ENCODE peak calls at places on chromosomes 2 and 18, in nine cellular contexts. One of them, this sample, is unnamed.

GRCh38 chr2:187544371-187545080 is 9.7 kb downstream of the TFPI start:
- DNase-seq in GM12878: no peak
- DNase-seq in HCT116: peak; percentile 59
- DNase-seq in GM23338: no peak
- DNase-seq in A549: no peak
- DNase-seq in Panc1: no peak
- DNase-seq in K562: no peak
- DNase-seq in HepG2: no peak
- DNase-seq in SK-N-SH: no peak
- DNase-seq in this sample: no peak

GRCh38 chr18:8721716-8722115 is 16.4 kb downstream of the MTCL1 start:
- DNase-seq in GM12878: no peak
- DNase-seq in HCT116: peak; percentile 48
- DNase-seq in GM23338: peak; percentile 42
- DNase-seq in A549: no peak
- DNase-seq in Panc1: no peak
- DNase-seq in K562: no peak
- DNase-seq in HepG2: peak; percentile 41
- DNase-seq in SK-N-SH: no peak
- DNase-seq in this sample: no peak

GRCh38 chr2:202161106-202161836 is 77.1 kb downstream of the SUMO1 start:
- DNase-seq in GM12878: no peak
- DNase-seq in HCT116: no peak
- DNase-seq in GM23338: no peak
- DNase-seq in A549: no peak
- DNase-seq in Panc1: no peak
- DNase-seq in K562: no peak
- DNase-seq in HepG2: no peak
- DNase-seq in SK-N-SH: no peak
- DNase-seq in this sample: no peak

GRCh38 chr2:150292192-150292591 is 195.3 kb downstream of the RND3 start:
- DNase-seq in GM12878: no peak
- DNase-seq in HCT116: no peak
- DNase-seq in GM23338: no peak
- DNase-seq in A549: no peak
- DNase-seq in Panc1: no peak
- DNase-seq in K562: no peak
- DNase-seq in HepG2: no peak
- DNase-seq in SK-N-SH: no peak
- DNase-seq in this sample: no peak

GRCh38 chr18:25805323-25805722 is 285.1 kb downstream of the SS18 start:
- DNase-seq in GM12878: no peak
- DNase-seq in HCT116: no peak
- DNase-seq in GM23338: no peak
- DNase-seq in A549: no peak
- DNase-seq in Panc1: no peak
- DNase-seq in K562: no peak
- DNase-seq in HepG2: no peak
- DNase-seq in SK-N-SH: no peak
- DNase-seq in this sample: no peak

GRCh38 chr2:205929445-205930027 is 156.4 kb downstream of the INO80D start:
- DNase-seq in GM12878: no peak
- DNase-seq in HCT116: no peak
- DNase-seq in GM23338: no peak
- DNase-seq in A549: no peak
- DNase-seq in Panc1: no peak
- DNase-seq in K562: no peak
- DNase-seq in HepG2: peak; percentile 74
- DNase-seq in SK-N-SH: no peak
- DNase-seq in this sample: no peak

GRCh38 chr2:134722728-134723127 is 3.9 kb upstream of the TMEM163 start:
- DNase-seq in GM12878: no peak
- DNase-seq in HCT116: no peak
- DNase-seq in GM23338: peak; percentile 67
- DNase-seq in A549: no peak
- DNase-seq in Panc1: no peak
- DNase-seq in K562: no peak
- DNase-seq in HepG2: no peak
- DNase-seq in SK-N-SH: peak; percentile 36
- DNase-seq in this sample: no peak

GRCh38 chr2:10283106-10284062 is 19.3 kb upstream of the HPCAL1 start:
- DNase-seq in GM12878: no peak
- DNase-seq in HCT116: peak; percentile 88
- DNase-seq in GM23338: no peak
- DNase-seq in A549: peak; percentile 98
- DNase-seq in Panc1: peak; percentile 86
- DNase-seq in K562: peak; percentile 82
- DNase-seq in HepG2: peak; percentile 45
- DNase-seq in SK-N-SH: peak; percentile 49
- DNase-seq in this sample: peak; percentile 85

GRCh38 chr2:186592137-186592875 is 2.5 kb downstream of the ITGAV start:
- DNase-seq in GM12878: no peak
- DNase-seq in HCT116: no peak
- DNase-seq in GM23338: no peak
- DNase-seq in A549: no peak
- DNase-seq in Panc1: no peak
- DNase-seq in K562: no peak
- DNase-seq in HepG2: no peak
- DNase-seq in SK-N-SH: no peak
- DNase-seq in this sample: no peak

GRCh38 chr2:241545523-241546473 is 12.7 kb upstream of the BOK start:
- DNase-seq in GM12878: no peak
- DNase-seq in HCT116: no peak
- DNase-seq in GM23338: no peak
- DNase-seq in A549: no peak
- DNase-seq in Panc1: no peak
- DNase-seq in K562: no peak
- DNase-seq in HepG2: no peak
- DNase-seq in SK-N-SH: no peak
- DNase-seq in this sample: no peak

GRCh38 chr2:67479256-67479655 is 82.1 kb downstream of the ETAA1 start:
- DNase-seq in GM12878: no peak
- DNase-seq in HCT116: no peak
- DNase-seq in GM23338: no peak
- DNase-seq in A549: no peak
- DNase-seq in Panc1: no peak
- DNase-seq in K562: no peak
- DNase-seq in HepG2: no peak
- DNase-seq in SK-N-SH: no peak
- DNase-seq in this sample: no peak

GRCh38 chr18:59022167-59022945 is 117.3 kb upstream of the SEC11C start:
- DNase-seq in GM12878: no peak
- DNase-seq in HCT116: no peak
- DNase-seq in GM23338: no peak
- DNase-seq in A549: no peak
- DNase-seq in Panc1: no peak
- DNase-seq in K562: no peak
- DNase-seq in HepG2: no peak
- DNase-seq in SK-N-SH: peak; percentile 72
- DNase-seq in this sample: no peak

GRCh38 chr2:111617299-111617803 is 266.6 kb downstream of the ANAPC1 start:
- DNase-seq in GM12878: no peak
- DNase-seq in HCT116: peak; percentile 40
- DNase-seq in GM23338: no peak
- DNase-seq in A549: no peak
- DNase-seq in Panc1: no peak
- DNase-seq in K562: no peak
- DNase-seq in HepG2: peak; percentile 85
- DNase-seq in SK-N-SH: no peak
- DNase-seq in this sample: no peak
- H3K27ac ChIP-seq in GM12878: no peak overlapping the region
- H3K27ac ChIP-seq in HCT116: peak overlapping the region; percentile 39
- H3K27ac ChIP-seq in GM23338: no peak overlapping the region
- H3K27ac ChIP-seq in A549: peak overlapping the region; percentile 71
- H3K27ac ChIP-seq in Panc1: peak overlapping the region; percentile 5
- H3K27ac ChIP-seq in K562: no peak overlapping the region
- H3K27ac ChIP-seq in HepG2: peak overlapping the region; percentile 56
- H3K27ac ChIP-seq in SK-N-SH: no peak overlapping the region
- H3K27ac ChIP-seq in this sample: peak overlapping the region; percentile 73

GRCh38 chr18:48734460-48734859 is 195.6 kb downstream of the CTIF start:
- DNase-seq in GM12878: no peak
- DNase-seq in HCT116: no peak
- DNase-seq in GM23338: no peak
- DNase-seq in A549: no peak
- DNase-seq in Panc1: no peak
- DNase-seq in K562: no peak
- DNase-seq in HepG2: no peak
- DNase-seq in SK-N-SH: no peak
- DNase-seq in this sample: no peak

GRCh38 chr18:48736316-48736715 is 197.5 kb downstream of the CTIF start:
- DNase-seq in GM12878: no peak
- DNase-seq in HCT116: no peak
- DNase-seq in GM23338: no peak
- DNase-seq in A549: no peak
- DNase-seq in Panc1: no peak
- DNase-seq in K562: no peak
- DNase-seq in HepG2: no peak
- DNase-seq in SK-N-SH: no peak
- DNase-seq in this sample: no peak

GRCh38 chr18:48735856-48736255 is 197.0 kb downstream of the CTIF start:
- DNase-seq in GM12878: no peak
- DNase-seq in HCT116: no peak
- DNase-seq in GM23338: no peak
- DNase-seq in A549: no peak
- DNase-seq in Panc1: no peak
- DNase-seq in K562: no peak
- DNase-seq in HepG2: no peak
- DNase-seq in SK-N-SH: no peak
- DNase-seq in this sample: no peak

GRCh38 chr18:48733854-48734253 is 195.0 kb downstream of the CTIF start:
- DNase-seq in GM12878: no peak
- DNase-seq in HCT116: no peak
- DNase-seq in GM23338: no peak
- DNase-seq in A549: no peak
- DNase-seq in Panc1: no peak
- DNase-seq in K562: no peak
- DNase-seq in HepG2: no peak
- DNase-seq in SK-N-SH: no peak
- DNase-seq in this sample: no peak

DNA sequence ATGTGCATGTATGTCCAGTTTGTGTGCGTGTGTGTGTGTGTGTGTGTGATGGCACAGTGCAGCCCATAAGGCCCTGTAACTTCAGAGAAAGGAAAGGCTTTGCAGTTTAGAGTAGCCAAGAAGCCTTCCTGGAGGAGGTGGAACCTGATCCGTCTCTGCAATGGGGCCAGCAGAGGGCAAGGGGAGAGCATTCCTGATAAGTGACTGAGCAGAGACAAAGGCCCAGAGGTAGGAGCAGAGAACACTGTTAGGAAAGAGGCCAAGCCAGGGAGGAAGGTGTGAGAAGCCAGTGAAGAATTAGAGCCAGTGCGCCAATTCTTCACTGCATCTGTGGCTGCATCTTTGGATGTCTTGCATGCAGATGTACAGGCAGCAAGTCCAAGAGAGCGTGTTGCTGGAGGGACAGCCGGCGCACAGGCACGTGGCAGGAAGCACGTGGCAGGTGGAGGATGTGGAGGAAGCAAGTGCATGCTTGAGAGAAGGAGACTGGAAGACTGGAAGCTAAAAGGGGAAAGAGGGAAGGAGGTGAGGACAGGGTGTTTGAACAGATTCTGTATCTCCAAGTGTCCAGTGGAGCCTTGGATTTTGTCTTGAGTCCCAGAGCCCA is 196.3 kb downstream of the CTIF start:
- DNase-seq in GM12878: no peak
- DNase-seq in HCT116: no peak
- DNase-seq in GM23338: peak; percentile 49
- DNase-seq in A549: no peak
- DNase-seq in Panc1: no peak
- DNase-seq in K562: peak; percentile 13
- DNase-seq in HepG2: no peak
- DNase-seq in SK-N-SH: no peak
- DNase-seq in this sample: no peak
- TF ChIP-seq CTCF in GM12878: no peak
- TF ChIP-seq CTCF in HCT116: no peak
- TF ChIP-seq CTCF in GM23338: no peak
- TF ChIP-seq CTCF in A549: no peak
- TF ChIP-seq CTCF in Panc1: no peak
- TF ChIP-seq CTCF in K562: no peak
- TF ChIP-seq CTCF in HepG2: no peak
- TF ChIP-seq CTCF in SK-N-SH: no peak
- TF ChIP-seq CTCF in this sample: no peak

GRCh38 chr18:51664236-51664635 is 466.8 kb upstream of the MEX3C start:
- DNase-seq in GM12878: no peak
- DNase-seq in HCT116: no peak
- DNase-seq in GM23338: no peak
- DNase-seq in A549: no peak
- DNase-seq in Panc1: no peak
- DNase-seq in K562: no peak
- DNase-seq in HepG2: no peak
- DNase-seq in SK-N-SH: no peak
- DNase-seq in this sample: no peak

GRCh38 chr18:51666717-51667320 is 469.3 kb upstream of the MEX3C start:
- DNase-seq in GM12878: no peak
- DNase-seq in HCT116: no peak
- DNase-seq in GM23338: peak; percentile 5
- DNase-seq in A549: no peak
- DNase-seq in Panc1: no peak
- DNase-seq in K562: no peak
- DNase-seq in HepG2: no peak
- DNase-seq in SK-N-SH: peak; percentile 58
- DNase-seq in this sample: no peak

GRCh38 chr18:51668632-51669031 is 471.2 kb upstream of the MEX3C start:
- DNase-seq in GM12878: no peak
- DNase-seq in HCT116: no peak
- DNase-seq in GM23338: peak; percentile 12
- DNase-seq in A549: no peak
- DNase-seq in Panc1: no peak
- DNase-seq in K562: no peak
- DNase-seq in HepG2: no peak
- DNase-seq in SK-N-SH: no peak
- DNase-seq in this sample: no peak

DNA sequence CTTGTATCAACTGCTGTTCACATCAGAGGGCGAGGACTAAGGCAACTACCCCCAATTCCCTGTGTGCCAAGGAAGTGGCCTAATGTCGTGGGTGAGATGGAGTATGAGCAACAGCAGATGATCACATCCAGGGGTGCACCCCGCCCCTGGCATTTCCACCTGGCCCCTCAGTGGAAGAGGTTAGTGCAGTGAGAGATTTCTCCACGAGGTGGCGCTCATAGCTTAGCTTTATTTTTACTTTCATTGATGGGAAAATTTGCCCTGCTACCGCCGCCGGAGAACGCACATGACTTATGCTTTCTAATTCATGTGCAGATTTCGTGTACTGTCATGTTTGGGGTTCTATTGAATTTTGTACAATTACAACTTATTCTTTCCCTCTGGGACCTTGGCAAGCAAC is 470.6 kb upstream of the MEX3C start:
- DNase-seq in GM12878: no peak
- DNase-seq in HCT116: peak; percentile 8
- DNase-seq in GM23338: peak; percentile 86
- DNase-seq in A549: peak; percentile 11
- DNase-seq in Panc1: peak; percentile 15
- DNase-seq in K562: peak; percentile 49
- DNase-seq in HepG2: peak; percentile 41
- DNase-seq in SK-N-SH: peak; percentile 65
- DNase-seq in this sample: peak; percentile 21
- TF ChIP-seq REST in GM12878: no peak
- TF ChIP-seq REST in HCT116: no peak
- TF ChIP-seq REST in GM23338: no peak
- TF ChIP-seq REST in A549: no peak
- TF ChIP-seq REST in Panc1: no peak
- TF ChIP-seq REST in K562: no peak
- TF ChIP-seq REST in HepG2: no peak
- TF ChIP-seq REST in SK-N-SH: no peak
- TF ChIP-seq REST in this sample: no peak

GRCh38 chr2:144505245-144505801 is 14.6 kb downstream of the ZEB2 start:
- DNase-seq in GM12878: no peak
- DNase-seq in HCT116: no peak
- DNase-seq in GM23338: no peak
- DNase-seq in A549: no peak
- DNase-seq in Panc1: no peak
- DNase-seq in K562: peak; percentile 25
- DNase-seq in HepG2: no peak
- DNase-seq in SK-N-SH: no peak
- DNase-seq in this sample: no peak
- H3K27ac ChIP-seq in GM12878: no peak overlapping the region
- H3K27ac ChIP-seq in HCT116: no peak overlapping the region
- H3K27ac ChIP-seq in GM23338: no peak overlapping the region
- H3K27ac ChIP-seq in A549: no peak overlapping the region
- H3K27ac ChIP-seq in Panc1: no peak overlapping the region
- H3K27ac ChIP-seq in K562: peak overlapping the region; percentile 50
- H3K27ac ChIP-seq in HepG2: no peak overlapping the region
- H3K27ac ChIP-seq in SK-N-SH: no peak overlapping the region
- H3K27ac ChIP-seq in this sample: no peak overlapping the region